ENCODE peak calls at places on chromosomes 2 and 18, in seven cellular contexts. W, O, J, H, M, N and B are unnamed samples.

GRCh38 chr2:96508521-96509113 is 3.5 kb upstream of the NEURL3 start:
- DNase-seq in M (no peak), N (no peak), O (no peak), H (no peak), W (no peak), J (no peak), B (no peak)

GRCh38 chr2:210558708-210559107 is 2.3 kb downstream of the CPS1 start:
- DNase-seq in N (no peak), M (no peak), J (no peak), H (no peak), W (no peak), O (peak; percentile 66), B (peak; percentile 8)

GRCh38 chr2:240782886-240783818 is 36.9 kb downstream of the KIF1A start:
- DNase-seq in M (no peak), W (peak; percentile 1), N (no peak), H (no peak), O (no peak), J (no peak), B (no peak)

GRCh38 chr2:144998435-144998834 is 478.5 kb upstream of the ZEB2 start:
- DNase-seq in H (no peak), O (peak; percentile 46), M (no peak), J (no peak), N (no peak), W (no peak), B (no peak)

GRCh38 chr2:207896525-207897295 is 127.0 kb upstream of the FZD5 start:
- DNase-seq in O (peak; percentile 90), N (no peak), W (no peak), J (no peak), H (peak; percentile 14), M (no peak), B (no peak)

GRCh38 chr2:133054297-133054696 is 384.3 kb upstream of the LYPD1 start:
- DNase-seq in H (no peak), M (no peak), J (no peak), W (no peak), O (no peak), N (no peak), B (no peak)

GRCh38 chr2:240917009-240917683 is 11.0 kb downstream of the CROCC2 start:
- DNase-seq in W (no peak), O (no peak), J (no peak), H (no peak), M (no peak), N (no peak), B (no peak)

GRCh38 chr2:9777081-9777480 is 66.2 kb upstream of the TAF1B start:
- DNase-seq in W (no peak), H (no peak), M (no peak), O (no peak), J (no peak), N (no peak), B (no peak)

GRCh38 chr2:108189316-108189715 is 50.5 kb upstream of the SULT1C3 start:
- DNase-seq in O (no peak), H (no peak), W (no peak), N (no peak), M (no peak), J (no peak), B (no peak)

GRCh38 chr2:172403881-172404470 is 23.4 kb upstream of the ITGA6 start:
- DNase-seq in O (peak; percentile 2), J (no peak), N (no peak), M (no peak), H (no peak), W (no peak), B (no peak)

GRCh38 chr2:240983996-240984498 is 14.4 kb upstream of the SNED1 start:
- DNase-seq in O (peak; percentile 8), M (no peak), H (no peak), W (peak; percentile 17), J (no peak), N (no peak), B (no peak)

GRCh38 chr2:36834721-36835120 is 131.6 kb downstream of the STRN start:
- DNase-seq in W (no peak), N (no peak), M (no peak), H (no peak), O (no peak), J (no peak), B (no peak)

GRCh38 chr2:96102596-96103387 is 13.6 kb downstream of the ADRA2B start:
- DNase-seq in N (peak; percentile 10), M (no peak), H (no peak), W (no peak), O (no peak), J (no peak), B (no peak)

GRCh38 chr2:29766191-29766590 is 155.2 kb downstream of the ALK start:
- DNase-seq in H (no peak), J (no peak), O (no peak), M (peak; percentile 27), N (no peak), W (no peak), B (no peak)

GRCh38 chr2:31354837-31355236 is 59.7 kb downstream of the XDH start:
- DNase-seq in H (no peak), M (no peak), J (no peak), O (no peak), N (no peak), W (no peak), B (no peak)

GRCh38 chr2:186695081-186695756 is 1.4 kb downstream of the FAM171B start:
- DNase-seq in M (peak; percentile 42), O (peak; percentile 77), H (no peak), J (no peak), N (no peak), W (no peak), B (no peak)

GRCh38 chr2:20584637-20585321 is 66.1 kb downstream of the HS1BP3 start:
- DNase-seq in H (no peak), J (no peak), W (peak; percentile 62), N (peak; percentile 21), O (no peak), M (peak; percentile 71), B (no peak)

GRCh38 chr18:39434223-39434622 is 1868.6 kb upstream of the CELF4 start:
- DNase-seq in H (no peak), J (no peak), M (no peak), O (no peak), N (no peak), W (no peak), B (no peak)

GRCh38 chr18:55264108-55264507 is 304.8 kb upstream of the CCDC68 start:
- DNase-seq in W (peak; percentile 11), M (no peak), N (no peak), H (no peak), J (no peak), O (peak; percentile 44), B (no peak)